ENCODE peak calls at places on chromosome 1, in four cellular contexts. One of them, this sample, is unnamed.

GRCh38 chr1:187374742-187375141 is 546.0 kb downstream of the PLA2G4A start:
- DNase-seq in foreskin fibroblast: no peak
- DNase-seq in endothelial cell: no peak
- DNase-seq in RWPE1: no peak
- DNase-seq in this sample: no peak

GRCh38 chr1:218156602-218157001 is 128.5 kb upstream of the RRP15 start:
- DNase-seq in endothelial cell: no peak
- DNase-seq in foreskin fibroblast: peak; percentile 2
- DNase-seq in RWPE1: peak; percentile 9
- DNase-seq in this sample: no peak

GRCh38 chr1:53342735-53343470 is 15.0 kb upstream of the LRP8 start:
- DNase-seq in endothelial cell: no peak
- DNase-seq in RWPE1: no peak
- DNase-seq in foreskin fibroblast: no peak
- DNase-seq in this sample: peak; percentile 48

GRCh38 chr1:21294266-21295058 is 4.2 kb upstream of the ECE1 start:
- DNase-seq in foreskin fibroblast: peak; percentile 47
- DNase-seq in RWPE1: no peak
- DNase-seq in endothelial cell: no peak
- DNase-seq in this sample: no peak

GRCh38 chr1:193486671-193487229 is 300.3 kb upstream of the B3GALT2 start:
- DNase-seq in endothelial cell: no peak
- DNase-seq in foreskin fibroblast: peak; percentile 11
- DNase-seq in RWPE1: no peak
- DNase-seq in this sample: no peak

GRCh38 chr1:41396084-41396483 is 34.9 kb downstream of the FOXO6 start:
- DNase-seq in RWPE1: no peak
- DNase-seq in foreskin fibroblast: no peak
- DNase-seq in endothelial cell: no peak
- DNase-seq in this sample: no peak

GRCh38 chr1:18922319-18922726 is 20.0 kb upstream of the ALDH4A1 start:
- DNase-seq in endothelial cell: peak; percentile 33
- DNase-seq in foreskin fibroblast: peak; percentile 93
- DNase-seq in RWPE1: no peak
- DNase-seq in this sample: no peak

GRCh38 chr1:116915182-116915611 is 5.5 kb downstream of the PTGFRN start:
- DNase-seq in foreskin fibroblast: no peak
- DNase-seq in RWPE1: no peak
- DNase-seq in endothelial cell: no peak
- DNase-seq in this sample: no peak

GRCh38 chr1:51019811-51020210 is 49.8 kb downstream of the CDKN2C start:
- DNase-seq in endothelial cell: no peak
- DNase-seq in RWPE1: no peak
- DNase-seq in foreskin fibroblast: peak; percentile 56
- DNase-seq in this sample: no peak

GRCh38 chr1:50697440-50698421 is 262.3 kb downstream of the FAF1 start:
- DNase-seq in foreskin fibroblast: no peak
- DNase-seq in endothelial cell: no peak
- DNase-seq in RWPE1: no peak
- DNase-seq in this sample: no peak

GRCh38 chr1:56838726-56839125 is 15.9 kb upstream of the C8A start:
- DNase-seq in RWPE1: no peak
- DNase-seq in foreskin fibroblast: peak; percentile 63
- DNase-seq in endothelial cell: no peak
- DNase-seq in this sample: no peak

GRCh38 chr1:201111156-201111555 is 1.1 kb downstream of the CACNA1S start:
- DNase-seq in foreskin fibroblast: no peak
- DNase-seq in RWPE1: no peak
- DNase-seq in endothelial cell: no peak
- DNase-seq in this sample: no peak

GRCh38 chr1:234488054-234488953 is 9.3 kb upstream of the TARBP1 start:
- DNase-seq in foreskin fibroblast: no peak
- DNase-seq in endothelial cell: no peak
- DNase-seq in RWPE1: no peak
- DNase-seq in this sample: no peak

GRCh38 chr1:48679868-48680267 is 96.8 kb downstream of the BEND5 start:
- DNase-seq in RWPE1: no peak
- DNase-seq in endothelial cell: no peak
- DNase-seq in foreskin fibroblast: no peak
- DNase-seq in this sample: no peak

GRCh38 chr1:48678684-48679083 is 98.0 kb downstream of the BEND5 start:
- DNase-seq in RWPE1: no peak
- DNase-seq in foreskin fibroblast: no peak
- DNase-seq in endothelial cell: no peak
- DNase-seq in this sample: no peak

GRCh38 chr1:48679107-48679506 is 97.6 kb downstream of the BEND5 start:
- DNase-seq in foreskin fibroblast: no peak
- DNase-seq in RWPE1: no peak
- DNase-seq in endothelial cell: no peak
- DNase-seq in this sample: no peak

GRCh38 chr1:48681476-48682305 is 95.0 kb downstream of the BEND5 start:
- DNase-seq in RWPE1: no peak
- DNase-seq in endothelial cell: no peak
- DNase-seq in foreskin fibroblast: no peak
- DNase-seq in this sample: no peak

DNA sequence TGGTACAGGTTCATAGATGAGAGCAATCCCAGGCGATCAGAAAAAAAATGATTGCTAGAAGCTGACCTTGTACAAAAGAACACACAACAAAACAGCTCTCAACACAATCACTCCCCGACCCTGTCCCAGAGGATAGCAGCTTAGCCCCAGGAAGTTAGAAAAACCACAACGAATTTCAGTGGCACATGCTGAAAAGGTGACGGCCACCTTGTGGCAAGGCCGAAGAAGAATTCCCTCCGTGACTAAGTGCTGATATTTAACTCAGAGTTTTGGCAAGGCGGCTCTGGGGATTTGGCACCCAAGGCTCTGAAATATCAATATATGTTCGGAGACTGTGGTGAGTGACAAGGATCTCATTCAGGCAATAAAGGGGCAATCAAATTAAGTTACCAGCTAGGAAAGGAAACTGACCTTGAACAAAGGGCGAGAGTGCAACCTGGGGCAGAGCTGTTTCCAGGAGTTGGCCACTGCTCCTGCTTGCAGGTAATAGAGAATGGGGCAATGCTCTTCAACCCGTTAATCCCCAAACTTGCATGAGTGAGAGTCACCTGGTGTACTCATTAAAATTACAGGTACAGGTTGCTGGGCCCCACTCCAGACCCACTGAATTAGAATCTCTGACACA is 96.2 kb downstream of the BEND5 start:
- DNase-seq in foreskin fibroblast: no peak
- DNase-seq in endothelial cell: no peak
- DNase-seq in RWPE1: no peak
- DNase-seq in this sample: no peak
- TF ChIP-seq CTCF in foreskin fibroblast: no peak
- TF ChIP-seq CTCF in endothelial cell: no peak
- TF ChIP-seq CTCF in RWPE1: no peak
- TF ChIP-seq CTCF in this sample: no peak

GRCh38 chr1:25590096-25590824 is 26.3 kb upstream of the MAN1C1 start:
- DNase-seq in foreskin fibroblast: no peak
- DNase-seq in RWPE1: no peak
- DNase-seq in endothelial cell: no peak
- DNase-seq in this sample: no peak
- TF ChIP-seq CTCF in foreskin fibroblast: no peak
- TF ChIP-seq CTCF in RWPE1: no peak
- TF ChIP-seq CTCF in endothelial cell: no peak
- TF ChIP-seq CTCF in this sample: peak; percentile 43

DNA sequence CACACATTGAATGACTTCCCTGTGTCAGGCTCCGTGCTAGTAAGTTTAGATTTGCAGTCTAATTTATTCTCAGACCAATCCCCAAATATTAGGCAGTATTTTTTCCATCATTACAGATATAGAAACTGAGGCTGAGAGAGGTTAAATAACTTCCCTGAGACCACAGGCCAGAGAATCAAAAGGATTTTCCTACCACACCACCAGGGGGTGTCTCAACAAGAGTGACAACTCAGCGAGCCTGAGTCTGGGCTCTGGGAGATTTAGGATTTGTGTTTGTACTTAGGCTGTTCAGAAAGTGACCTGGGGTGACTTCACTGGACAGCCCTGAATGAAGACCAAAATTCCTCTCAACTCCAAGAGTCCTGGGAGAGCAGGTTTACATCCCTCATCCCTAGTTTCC is 13.3 kb upstream of the LCE5A start:
- DNase-seq in RWPE1: no peak
- DNase-seq in endothelial cell: peak; percentile 45
- DNase-seq in foreskin fibroblast: no peak
- DNase-seq in this sample: no peak
- TF ChIP-seq CTCF in RWPE1: no peak
- TF ChIP-seq CTCF in endothelial cell: peak; percentile 72
- TF ChIP-seq CTCF in foreskin fibroblast: no peak
- TF ChIP-seq CTCF in this sample: no peak

DNA sequence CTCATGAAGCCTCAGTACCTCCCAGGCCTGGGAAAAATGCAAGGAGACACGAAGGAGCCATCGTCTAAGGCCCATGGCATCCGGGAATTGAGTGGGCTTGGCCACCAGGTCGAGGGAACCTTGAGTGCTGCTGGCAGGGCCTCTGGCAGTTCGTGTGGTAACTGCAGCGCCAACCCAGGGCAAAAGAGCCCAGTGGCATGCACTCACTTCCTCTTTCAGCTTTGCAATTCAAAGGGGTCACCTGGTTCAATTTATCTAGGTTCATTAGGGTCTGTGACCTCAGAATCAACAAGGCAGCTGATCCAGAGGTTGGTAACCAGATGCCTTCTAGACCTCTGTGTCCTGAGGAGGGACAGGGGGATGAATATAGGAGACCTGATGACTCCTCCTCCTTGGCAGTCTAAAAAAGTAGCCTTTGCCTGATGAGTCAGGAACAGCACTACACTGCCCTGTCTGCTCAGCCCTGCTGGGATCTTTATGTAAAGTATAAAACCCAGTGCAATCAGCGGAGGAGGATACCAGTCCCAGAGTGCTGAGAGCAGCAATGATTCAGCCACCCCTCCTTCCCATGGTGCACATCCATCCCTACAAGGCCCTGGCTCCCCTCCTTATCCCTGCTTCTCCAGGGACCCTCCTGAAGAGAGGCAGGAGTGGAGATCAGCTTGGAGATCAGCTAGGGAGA is 11.1 kb upstream of the FMOD start:
- DNase-seq in endothelial cell: no peak
- DNase-seq in foreskin fibroblast: peak; percentile 69
- DNase-seq in RWPE1: no peak
- DNase-seq in this sample: no peak
- TF ChIP-seq CTCF in endothelial cell: no peak
- TF ChIP-seq CTCF in foreskin fibroblast: no peak
- TF ChIP-seq CTCF in RWPE1: no peak
- TF ChIP-seq CTCF in this sample: no peak

GRCh38 chr1:221940631-221941030 is 198.7 kb upstream of the DUSP10 start:
- DNase-seq in endothelial cell: no peak
- DNase-seq in RWPE1: no peak
- DNase-seq in foreskin fibroblast: no peak
- DNase-seq in this sample: no peak

GRCh38 chr1:221937155-221937953 is 195.5 kb upstream of the DUSP10 start:
- DNase-seq in foreskin fibroblast: no peak
- DNase-seq in RWPE1: no peak
- DNase-seq in endothelial cell: no peak
- DNase-seq in this sample: no peak

GRCh38 chr1:221933814-221934213 is 191.9 kb upstream of the DUSP10 start:
- DNase-seq in foreskin fibroblast: no peak
- DNase-seq in endothelial cell: no peak
- DNase-seq in RWPE1: no peak
- DNase-seq in this sample: no peak

GRCh38 chr1:221944247-221944870 is 202.5 kb upstream of the DUSP10 start:
- DNase-seq in RWPE1: no peak
- DNase-seq in foreskin fibroblast: no peak
- DNase-seq in endothelial cell: no peak
- DNase-seq in this sample: no peak

DNA sequence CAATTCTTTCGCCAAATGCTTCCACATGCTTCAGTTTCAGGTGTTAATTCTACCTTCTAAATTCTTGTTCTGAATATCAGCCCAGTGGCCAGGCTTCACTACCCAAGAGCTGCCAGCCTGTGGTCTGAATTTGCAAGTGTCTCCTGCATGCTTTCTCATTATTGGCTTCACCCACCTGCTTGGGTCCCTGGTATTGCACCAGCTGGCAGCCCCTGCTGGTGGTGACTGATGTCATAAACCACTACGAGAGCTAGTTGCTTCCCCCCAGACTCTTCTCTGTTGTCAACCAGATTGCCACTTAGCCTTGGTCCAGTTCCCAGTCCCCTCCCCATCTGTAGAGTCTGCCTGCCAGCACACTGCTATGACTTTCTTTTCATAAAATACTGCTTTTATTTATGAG is 197.7 kb upstream of the DUSP10 start:
- DNase-seq in endothelial cell: no peak
- DNase-seq in foreskin fibroblast: no peak
- DNase-seq in RWPE1: no peak
- DNase-seq in this sample: no peak
- TF ChIP-seq CTCF in endothelial cell: no peak
- TF ChIP-seq CTCF in foreskin fibroblast: no peak
- TF ChIP-seq CTCF in RWPE1: no peak
- TF ChIP-seq CTCF in this sample: no peak

GRCh38 chr1:37486680-37487618 is 12.6 kb downstream of the ZC3H12A start:
- DNase-seq in RWPE1: peak; percentile 67
- DNase-seq in endothelial cell: peak; percentile 88
- DNase-seq in foreskin fibroblast: peak; percentile 89
- DNase-seq in this sample: no peak

GRCh38 chr1:37484325-37485051 is 10.1 kb downstream of the ZC3H12A start:
- DNase-seq in RWPE1: no peak
- DNase-seq in foreskin fibroblast: peak; percentile 23
- DNase-seq in endothelial cell: no peak
- DNase-seq in this sample: no peak

GRCh38 chr1:37485902-37486679 is 11.7 kb downstream of the ZC3H12A start:
- DNase-seq in foreskin fibroblast: peak; percentile 63
- DNase-seq in RWPE1: no peak
- DNase-seq in endothelial cell: no peak
- DNase-seq in this sample: no peak

GRCh38 chr1:37483785-37484184 is 9.4 kb downstream of the ZC3H12A start:
- DNase-seq in endothelial cell: no peak
- DNase-seq in RWPE1: no peak
- DNase-seq in foreskin fibroblast: no peak
- DNase-seq in this sample: no peak

GRCh38 chr1:37487619-37487984 is 13.2 kb downstream of the ZC3H12A start:
- DNase-seq in endothelial cell: no peak
- DNase-seq in foreskin fibroblast: no peak
- DNase-seq in RWPE1: no peak
- DNase-seq in this sample: no peak
- TF ChIP-seq CTCF in endothelial cell: no peak
- TF ChIP-seq CTCF in foreskin fibroblast: no peak
- TF ChIP-seq CTCF in RWPE1: peak; percentile 58
- TF ChIP-seq CTCF in this sample: peak; percentile 71

GRCh38 chr1:167374014-167374413 is 144.3 kb downstream of the CD247 start:
- DNase-seq in foreskin fibroblast: no peak
- DNase-seq in endothelial cell: no peak
- DNase-seq in RWPE1: no peak
- DNase-seq in this sample: no peak
- TF ChIP-seq CTCF in foreskin fibroblast: no peak
- TF ChIP-seq CTCF in endothelial cell: no peak
- TF ChIP-seq CTCF in RWPE1: no peak
- TF ChIP-seq CTCF in this sample: no peak

GRCh38 chr1:145946477-145946986 is 11.3 kb downstream of the LIX1L start:
- DNase-seq in foreskin fibroblast: no peak
- DNase-seq in endothelial cell: no peak
- DNase-seq in RWPE1: no peak
- DNase-seq in this sample: no peak
- TF ChIP-seq CTCF in foreskin fibroblast: no peak
- TF ChIP-seq CTCF in endothelial cell: no peak
- TF ChIP-seq CTCF in RWPE1: no peak
- TF ChIP-seq CTCF in this sample: no peak